ENCODE peak calls at places on chromosomes 5 and 9, in four cellular contexts. W, U, X and P are unnamed samples.
A peak's percentile ranks its signal among the peaks of the same experiment; 100 is the strongest.

GRCh38 chr5:2695200-2695891 is 56.1 kb downstream of the IRX2 start:
- DNase-seq in W (no peak), U (no peak), X (peak; percentile 70), P (no peak)

GRCh38 chr5:68033961-68034581 is 181.5 kb upstream of the PIK3R1 start:
- DNase-seq in W (no peak), U (no peak), X (peak; percentile 14), P (no peak)

GRCh38 chr5:59287884-59288283 is 605.6 kb downstream of the PDE4D start:
- DNase-seq in W (no peak), U (no peak), X (no peak), P (no peak)

GRCh38 chr9:22067196-22067595 is 58.1 kb upstream of the CDKN2B start:
- DNase-seq in W (no peak), U (no peak), X (no peak), P (no peak)

GRCh38 chr9:23747088-23747748 is 78.8 kb downstream of the ELAVL2 start:
- DNase-seq in W (no peak), U (no peak), X (no peak), P (no peak)

GRCh38 chr9:109568568-109569210 is 70.6 kb upstream of the PTPN3 start:
- DNase-seq in W (no peak), U (no peak), X (no peak), P (no peak)

GRCh38 chr5:172901788-172902496 is 57.3 kb upstream of the RPL26L1 start:
- DNase-seq in W (no peak), U (no peak), X (peak; percentile 67), P (no peak)

GRCh38 chr5:84327591-84327990 is 57.1 kb downstream of the EDIL3 start:
- DNase-seq in W (no peak), U (no peak), X (no peak), P (no peak)

GRCh38 chr9:125749951-125750655 is 2.9 kb downstream of the PBX3 start:
- DNase-seq in W (no peak), U (no peak), X (no peak), P (no peak)

GRCh38 chr9:127796899-127797370 is 5.7 kb upstream of the FPGS start:
- DNase-seq in W (no peak), U (no peak), X (no peak), P (no peak)

GRCh38 chr5:149747141-149747832 is 17.2 kb downstream of the PPARGC1B start:
- DNase-seq in W (no peak), U (no peak), X (no peak), P (no peak)

GRCh38 chr9:6096821-6097220 is 81.4 kb upstream of the RANBP6 start:
- DNase-seq in W (no peak), U (no peak), X (peak; percentile 95), P (no peak)

GRCh38 chr5:102910240-102911226 is 155.4 kb downstream of the PAM start:
- DNase-seq in W (no peak), U (no peak), X (peak; percentile 58), P (no peak)

GRCh38 chr5:105460721-105461120 is 1898.1 kb upstream of the NUDT12 start:
- DNase-seq in W (no peak), U (no peak), X (no peak), P (no peak)

GRCh38 chr5:16066320-16066719 is 113.3 kb downstream of the MARCHF11 start:
- DNase-seq in W (no peak), U (no peak), X (no peak), P (no peak)

GRCh38 chr9:131024978-131025868 is 16.2 kb downstream of the LAMC3 start:
- DNase-seq in W (no peak), U (no peak), X (no peak), P (no peak)
- TF ChIP-seq CTCF in W (no peak), U (no peak), X (no peak), P (no peak)

GRCh38 chr9:1877951-1878350 is 137.2 kb upstream of the SMARCA2 start:
- DNase-seq in W (no peak), U (no peak), X (no peak), P (no peak)
- TF ChIP-seq CTCF in W (no peak), U (no peak), X (no peak), P (no peak)

GRCh38 chr5:134070648-134070978 is 43.9 kb upstream of the TCF7 start:
- DNase-seq in W (no peak), U (no peak), X (peak; percentile 40), P (no peak)
- TF ChIP-seq CTCF in W (peak; percentile 10), U (no peak), X (no peak), P (no peak)

GRCh38 chr9:137535120-137535428 is 15.1 kb downstream of the PNPLA7 start:
- DNase-seq in W (no peak), U (no peak), X (no peak), P (no peak)
- TF ChIP-seq CTCF in W (no peak), U (no peak), X (no peak), P (no peak)

GRCh38 chr9:82675102-82675501 is 387.8 kb downstream of the RASEF start:
- DNase-seq in W (no peak), U (no peak), X (no peak), P (no peak)
- TF ChIP-seq CTCF in W (no peak), U (no peak), X (no peak), P (no peak)

GRCh38 chr5:176629853-176630680 is at the start of the genes EIF4E1B and SNCB:
- DNase-seq in W (peak; percentile 43), U (no peak), X (no peak), P (peak; percentile 71)
- TF ChIP-seq CTCF in W (no peak), U (no peak), X (no peak), P (no peak)

GRCh38 chr9:75591972-75592371 is 298.5 kb upstream of the PCSK5 start:
- DNase-seq in W (no peak), U (no peak), X (no peak), P (no peak)

GRCh38 chr9:75589497-75589896 is 301.0 kb upstream of the PCSK5 start:
- DNase-seq in W (no peak), U (no peak), X (no peak), P (no peak)

GRCh38 chr9:75593920-75594319 is 296.6 kb upstream of the PCSK5 start:
- DNase-seq in W (no peak), U (no peak), X (no peak), P (no peak)

GRCh38 chr9:75582870-75583269 is 307.6 kb upstream of the PCSK5 start:
- DNase-seq in W (no peak), U (no peak), X (no peak), P (no peak)

GRCh38 chr9:75588808-75589207 is 301.7 kb upstream of the PCSK5 start:
- DNase-seq in W (no peak), U (no peak), X (no peak), P (no peak)
- TF ChIP-seq CTCF in W (no peak), U (no peak), X (peak; percentile 30), P (peak; percentile 70)

GRCh38 chr5:7616897-7617296 is 221.0 kb downstream of the ADCY2 start:
- DNase-seq in W (no peak), U (no peak), X (no peak), P (no peak)

DNA sequence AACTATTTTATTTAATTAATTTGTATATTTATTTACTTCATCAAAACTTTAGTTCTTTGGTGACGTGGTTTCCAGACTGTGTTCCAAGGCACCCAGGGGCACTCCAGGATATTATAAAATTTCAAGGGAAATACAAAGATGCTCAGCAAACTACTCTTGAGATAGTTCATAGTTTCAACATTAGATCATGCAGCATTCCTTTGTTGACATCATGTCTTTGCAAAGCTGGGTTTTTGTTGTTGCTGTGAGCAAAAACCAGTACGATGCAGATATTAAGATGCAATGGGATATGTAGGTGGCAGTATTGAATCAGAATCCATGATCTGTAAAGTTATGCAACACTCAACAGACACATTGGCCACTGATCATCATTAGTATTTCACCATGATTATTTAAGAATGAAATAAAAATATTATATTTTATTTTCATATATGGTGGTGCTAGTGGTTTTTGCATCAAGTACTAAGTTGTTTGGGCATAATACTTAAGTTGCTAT is 219.7 kb downstream of the ADCY2 start:
- DNase-seq in W (no peak), U (no peak), X (no peak), P (no peak)
- TF ChIP-seq CTCF in W (no peak), U (no peak), X (no peak), P (no peak)

DNA sequence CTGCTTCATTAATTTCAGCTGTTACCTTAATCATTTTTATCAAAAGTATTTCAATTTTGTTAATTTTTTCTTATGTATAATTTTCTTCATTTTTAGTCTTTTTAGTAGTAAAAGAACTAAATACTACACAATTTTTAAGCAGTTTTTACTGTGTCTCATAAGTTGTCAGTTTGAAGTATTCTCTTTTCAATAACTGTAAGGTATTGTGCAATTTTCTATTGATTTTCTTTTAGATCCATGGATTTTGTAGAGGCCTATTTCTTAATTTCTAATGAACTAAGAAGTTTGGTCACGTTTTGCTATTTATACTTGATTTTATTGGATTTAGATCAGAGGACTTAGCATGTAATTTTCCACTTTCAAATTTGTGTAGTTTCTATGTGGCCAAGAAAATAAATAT is 207.7 kb upstream of the PRR16 start:
- DNase-seq in W (no peak), U (no peak), X (no peak), P (no peak)
- TF ChIP-seq CTCF in W (no peak), U (no peak), X (no peak), P (no peak)

DNA sequence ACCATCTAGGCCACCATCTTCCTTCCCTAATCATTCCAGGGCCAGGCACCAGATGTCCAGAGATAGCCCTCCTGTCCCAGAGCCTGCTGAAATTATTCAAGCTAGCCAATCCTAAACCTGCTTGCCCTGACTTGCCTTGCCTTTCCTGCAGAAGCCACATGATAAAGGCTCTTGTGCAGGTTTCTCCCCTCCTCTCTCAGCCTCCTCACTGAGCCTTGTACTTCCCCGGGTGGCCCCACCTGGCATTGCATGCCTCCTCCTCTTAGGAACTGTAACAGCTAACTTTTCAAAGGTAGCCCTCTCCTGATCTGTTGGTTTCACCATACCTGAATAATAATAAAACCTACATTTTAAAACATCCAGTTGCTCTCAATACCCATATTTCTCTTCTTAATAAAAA is 42.6 kb downstream of the DIRAS2 start:
- DNase-seq in W (no peak), U (no peak), X (no peak), P (no peak)
- TF ChIP-seq CTCF in W (no peak), U (no peak), X (no peak), P (no peak)